ENCODE peak calls at places on chromosomes 11 and 22, in four cellular contexts. P, W, V and H are unnamed samples.

GRCh38 chr11:97361812-97362378 is 972.1 kb downstream of the JRKL start:
- DNase-seq in P (no peak), V (no peak), W (no peak), H (no peak)

GRCh38 chr22:50305658-50306566 is 1.5 kb downstream of the PLXNB2 start:
- DNase-seq in W (no peak), P (no peak), V (peak), H (peak)

GRCh38 chr22:46613606-46613997 is 6.6 kb upstream of the GRAMD4 start:
- DNase-seq in W (no peak), V (no peak), P (no peak), H (no peak)

GRCh38 chr11:2539761-2540520 is 95.1 kb downstream of the KCNQ1 start:
- DNase-seq in W (no peak), P (no peak), V (peak), H (no peak)

GRCh38 chr11:64970731-64971151 is 1.2 kb downstream of the MAJIN start:
- DNase-seq in P (no peak), V (no peak), W (peak), H (no peak)

GRCh38 chr11:45556851-45557707 is 108.3 kb downstream of the CHST1 start:
- DNase-seq in W (no peak), P (no peak), V (no peak), H (no peak)

GRCh38 chr11:1421291-1421690 is 31.6 kb downstream of the BRSK2 start:
- DNase-seq in P (no peak), W (no peak), V (no peak), H (no peak)

GRCh38 chr11:45133871-45134270 is 12.6 kb upstream of the PRDM11 start:
- DNase-seq in V (no peak), P (no peak), W (no peak), H (no peak)

GRCh38 chr22:31496735-31497146 is 405 bp downstream of the SFI1 start:
- DNase-seq in P (no peak), V (peak), W (no peak), H (no peak)

GRCh38 chr22:23381661-23382427 is 198.2 kb downstream of the IGLL1 start:
- DNase-seq in P (no peak), W (no peak), V (no peak), H (no peak)

GRCh38 chr11:115242982-115243381 is 261.2 kb downstream of the CADM1 start:
- DNase-seq in P (no peak), V (no peak), W (no peak), H (no peak)

GRCh38 chr22:33573479-33573878 is 346.8 kb downstream of the LARGE1 start:
- DNase-seq in P (no peak), V (no peak), W (no peak), H (no peak)

GRCh38 chr11:109209572-109209971 is 212.4 kb upstream of the C11orf87 start:
- DNase-seq in W (no peak), P (no peak), V (no peak), H (no peak)

GRCh38 chr11:33690290-33691050 is 10.2 kb downstream of the C11orf91 start:
- DNase-seq in W (no peak), P (no peak), V (peak), H (peak)

GRCh38 chr11:10654211-10655150 is 39.1 kb downstream of the IRAG1 start:
- DNase-seq in P (no peak), V (no peak), W (peak), H (peak)

GRCh38 chr11:22634897-22635629 is 9.4 kb upstream of the FANCF start:
- DNase-seq in W (no peak), V (peak), P (no peak), H (no peak)

GRCh38 chr11:72965672-72966071 is 151.5 kb downstream of the ATG16L2 start:
- DNase-seq in V (no peak), P (no peak), W (no peak), H (no peak)

GRCh38 chr11:46381836-46382643 is 571 bp downstream of the MDK start:
- DNase-seq in P (no peak), V (no peak), W (no peak), H (peak)

GRCh38 chr11:14423633-14424032 is 64.7 kb upstream of the RRAS2 start:
- DNase-seq in P (no peak), W (no peak), V (no peak), H (no peak)

GRCh38 chr11:1305063-1305495 is 4.4 kb downstream of the TOLLIP start:
- DNase-seq in P (no peak), W (no peak), V (no peak), H (no peak)

GRCh38 chr22:28711820-28712777 is 29.5 kb downstream of the CHEK2 start:
- DNase-seq in V (no peak), P (no peak), W (no peak), H (no peak)
- H3K27ac ChIP-seq in V (peak), P (no peak), W (no peak), H (no peak)

DNA sequence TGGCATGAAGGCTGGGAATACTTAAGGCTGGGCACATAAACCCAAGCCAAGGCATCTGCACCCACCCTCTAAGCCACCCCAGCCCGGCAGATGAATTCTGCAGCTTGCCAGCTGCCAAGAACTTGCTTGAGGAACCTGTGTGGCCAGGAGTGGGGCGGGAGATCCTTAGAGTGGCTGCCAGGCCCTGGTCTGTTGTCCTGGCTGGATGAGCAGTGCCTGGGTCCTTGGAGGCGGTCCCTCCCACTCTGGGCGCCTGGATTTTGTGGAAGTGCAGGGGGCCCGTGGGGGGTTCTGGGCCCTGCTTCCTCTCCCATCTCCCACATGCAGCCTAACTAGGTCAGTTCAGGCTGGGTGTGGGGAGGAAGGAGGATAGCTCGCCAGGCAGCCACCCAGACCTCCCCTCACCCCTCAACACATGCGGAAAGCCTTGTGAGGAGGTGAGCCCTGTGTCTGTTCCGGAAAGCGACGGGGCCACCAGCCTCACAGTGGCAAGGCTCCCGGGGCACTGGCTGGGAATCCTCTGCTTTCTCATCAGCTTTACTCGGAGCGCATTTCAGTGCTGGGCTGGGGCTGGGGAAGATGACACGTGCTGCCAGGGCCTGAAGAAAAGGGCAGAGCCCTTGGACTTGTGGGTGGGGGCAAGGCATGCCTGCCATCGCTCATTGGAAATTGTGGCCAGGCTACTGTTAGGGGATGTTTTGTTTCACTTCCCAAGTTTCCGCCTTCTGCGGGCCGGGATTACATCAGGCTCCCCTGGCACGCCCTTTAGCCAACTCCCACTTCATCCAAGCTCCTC is 8.4 kb downstream of the DAGLA start:
- DNase-seq in P (no peak), W (no peak), V (no peak), H (no peak)
- H3K27ac ChIP-seq in P (no peak), W (no peak), V (no peak), H (no peak)

GRCh38 chr11:102560555-102561011 is 30.0 kb upstream of the MMP7 start:
- DNase-seq in W (peak), V (no peak), P (no peak), H (peak)
- H3K27ac ChIP-seq in W (peak), V (peak), P (peak), H (no peak)

GRCh38 chr22:36010913-36011312 is 17.7 kb downstream of the RBFOX2 start:
- DNase-seq in V (no peak), P (no peak), W (no peak), H (peak)
- H3K27ac ChIP-seq in V (peak), P (no peak), W (no peak), H (peak)